ENCODE peak calls at places on chromosomes 2 and 18, in ten cellular contexts. O is upper lobe of left lung; S is omental fat pad; L is bronchial epithelial cell; Z is GM12878; E is CD4-positive, alpha-beta T cell; G is lower lobe of right lung; U is right atrium auricular region; P is cardiac fibroblast; D is nephron progenitor cell. T is an unnamed sample.
A peak's percentile ranks its signal among the peaks of the same experiment; 100 is the strongest.

GRCh38 chr2:73418343-73418742 is 32.7 kb downstream of the ALMS1 start:
- DNase-seq in O (peak; percentile 76), E (no peak), P (peak; percentile 94), G (peak; percentile 72), D (no peak), U (peak; percentile 83), L (peak; percentile 37), Z (no peak), S (no peak), T (peak; percentile 9)

GRCh38 chr18:21853972-21854563 is 113.5 kb downstream of the MIB1 start:
- DNase-seq in S (no peak), L (no peak), G (no peak), O (no peak), D (no peak), P (peak; percentile 39), U (no peak), E (no peak), Z (no peak), T (no peak)

GRCh38 chr18:50853863-50854271 is 25.1 kb upstream of the ME2 start:
- DNase-seq in U (no peak), Z (no peak), S (no peak), D (no peak), L (peak; percentile 98), P (peak; percentile 76), G (peak; percentile 58), O (peak; percentile 56), E (no peak), T (peak; percentile 66)

GRCh38 chr2:115165529-115166109 is 723.2 kb downstream of the DPP10 start:
- DNase-seq in E (no peak), D (peak; percentile 35), Z (no peak), U (no peak), S (no peak), P (peak; percentile 56), L (peak; percentile 38), O (no peak), G (no peak), T (no peak)

GRCh38 chr2:102050854-102051391 is 59.2 kb downstream of the IL1R2 start:
- DNase-seq in E (no peak), S (no peak), Z (no peak), U (peak; percentile 98), L (no peak), O (peak; percentile 73), G (peak; percentile 66), D (no peak), P (peak; percentile 99), T (no peak)

GRCh38 chr2:75466708-75467311 is 93.9 kb downstream of the EVA1A start:
- DNase-seq in S (no peak), G (peak; percentile 43), O (peak; percentile 36), E (no peak), L (peak; percentile 46), U (no peak), D (peak; percentile 46), P (peak; percentile 29), Z (no peak), T (peak; percentile 11)

GRCh38 chr2:121346407-121346806 is 61.4 kb upstream of the TFCP2L1 start:
- DNase-seq in U (no peak), O (no peak), G (no peak), L (peak; percentile 63), E (no peak), S (no peak), Z (no peak), D (no peak), P (no peak), T (no peak)

GRCh38 chr2:39666489-39667141 is 898 bp downstream of the TMEM178A start:
- DNase-seq in Z (no peak), E (no peak), U (no peak), L (no peak), D (peak; percentile 15), O (no peak), G (no peak), S (no peak), P (no peak), T (no peak)

GRCh38 chr2:60053791-60054190 is 499.7 kb downstream of the BCL11A start:
- DNase-seq in D (no peak), S (no peak), L (peak; percentile 68), E (no peak), G (no peak), U (no peak), P (no peak), O (no peak), Z (no peak), T (no peak)

GRCh38 chr2:199968126-199968525 is 12.7 kb downstream of the MAIP1 start:
- DNase-seq in G (no peak), O (no peak), U (no peak), D (no peak), E (no peak), P (no peak), Z (no peak), S (no peak), L (no peak), T (no peak)

GRCh38 chr2:199977984-199978415 is 22.6 kb downstream of the MAIP1 start:
- DNase-seq in L (peak; percentile 91), D (no peak), P (peak; percentile 76), Z (peak; percentile 64), O (no peak), U (no peak), S (no peak), E (no peak), G (no peak), T (no peak)

GRCh38 chr2:199972088-199972626 is 16.8 kb downstream of the MAIP1 start:
- DNase-seq in Z (no peak), O (no peak), U (no peak), G (no peak), P (no peak), D (no peak), S (no peak), L (no peak), E (no peak), T (no peak)

GRCh38 chr2:199975297-199975895 is 20.0 kb downstream of the MAIP1 start:
- DNase-seq in L (peak; percentile 38), O (no peak), U (no peak), G (no peak), D (no peak), S (no peak), E (no peak), P (peak; percentile 39), Z (no peak), T (no peak)

DNA sequence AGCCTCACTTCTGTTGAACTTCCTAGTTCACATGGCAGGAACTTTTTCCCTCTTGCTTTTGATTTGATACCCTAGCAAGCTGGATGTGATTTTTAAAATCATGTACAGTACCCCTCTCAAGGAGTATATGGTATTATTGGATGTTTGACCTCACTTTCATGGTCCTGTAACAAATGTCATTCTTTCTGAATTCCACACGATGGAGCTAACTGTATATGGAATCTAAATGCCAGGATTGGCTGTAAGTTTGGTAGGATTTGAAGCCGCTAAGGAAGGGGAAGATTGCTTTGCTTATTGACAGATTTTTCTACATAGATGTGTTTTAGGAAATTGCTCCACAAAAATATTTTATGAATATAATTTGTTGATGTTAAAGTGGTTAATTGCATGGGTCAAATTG is 18.3 kb downstream of the MAIP1 start:
- DNase-seq in P (peak; percentile 73), S (no peak), G (no peak), E (no peak), L (peak; percentile 51), Z (no peak), O (no peak), D (no peak), U (no peak), T (no peak)
- TF ChIP-seq CTCF in P (peak; percentile 45), S (no peak), G (peak; percentile 49), E (peak; percentile 30), L (peak; percentile 24), Z (peak; percentile 18), O (peak; percentile 30), D (peak; percentile 58), U (no peak), T (peak; percentile 58)

GRCh38 chr2:226796840-226797288 is 2.8 kb downstream of the IRS1 start:
- DNase-seq in E (no peak), G (peak; percentile 51), S (no peak), P (peak; percentile 44), U (no peak), O (peak; percentile 23), Z (no peak), D (peak; percentile 3), L (no peak), T (no peak)
- TF ChIP-seq CTCF in E (no peak), G (peak; percentile 50), S (no peak), P (peak; percentile 74), U (peak; percentile 56), O (no peak), Z (peak; percentile 29), D (no peak), L (peak; percentile 66), T (peak; percentile 57)

GRCh38 chr2:207341816-207342215 is 176.1 kb upstream of the KLF7 start:
- DNase-seq in P (no peak), S (no peak), E (no peak), Z (no peak), L (no peak), U (no peak), G (no peak), D (no peak), O (no peak), T (no peak)
- TF ChIP-seq CTCF in P (no peak), S (no peak), E (no peak), Z (peak; percentile 14), L (no peak), U (no peak), G (no peak), D (no peak), O (no peak), T (no peak)

GRCh38 chr2:141399270-141399669 is 731.5 kb downstream of the LRP1B start:
- DNase-seq in E (no peak), Z (no peak), P (peak; percentile 48), O (no peak), S (no peak), U (no peak), D (peak; percentile 8), L (peak; percentile 3), G (no peak), T (no peak)
- TF ChIP-seq CTCF in E (no peak), Z (peak; percentile 60), P (peak; percentile 24), O (no peak), S (no peak), U (no peak), D (peak; percentile 58), L (peak; percentile 33), G (no peak), T (peak; percentile 27)

DNA sequence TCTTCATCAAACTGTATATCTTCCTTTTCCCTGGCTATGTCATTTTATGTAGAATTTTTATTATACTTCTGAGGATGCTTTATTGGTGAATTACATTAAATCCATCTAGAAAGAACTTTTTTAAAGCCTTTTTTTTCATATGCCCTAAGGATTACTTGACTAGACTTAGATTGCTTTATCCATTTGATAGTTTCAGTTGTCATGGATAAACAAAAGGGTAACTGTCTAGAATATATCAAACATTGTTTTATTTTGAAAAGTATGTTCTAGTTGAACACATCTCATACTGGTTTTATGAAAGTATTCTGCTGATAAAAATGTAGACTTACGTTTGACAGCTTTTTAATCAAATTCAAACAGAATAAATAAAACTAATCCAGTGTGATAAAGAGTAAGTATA is 639.8 kb downstream of the ARHGAP15 start:
- DNase-seq in O (no peak), Z (no peak), D (no peak), P (no peak), G (no peak), E (no peak), U (no peak), S (no peak), L (no peak), T (no peak)
- TF ChIP-seq CTCF in O (no peak), Z (no peak), D (no peak), P (no peak), G (no peak), E (no peak), U (no peak), S (no peak), L (no peak), T (no peak)

DNA sequence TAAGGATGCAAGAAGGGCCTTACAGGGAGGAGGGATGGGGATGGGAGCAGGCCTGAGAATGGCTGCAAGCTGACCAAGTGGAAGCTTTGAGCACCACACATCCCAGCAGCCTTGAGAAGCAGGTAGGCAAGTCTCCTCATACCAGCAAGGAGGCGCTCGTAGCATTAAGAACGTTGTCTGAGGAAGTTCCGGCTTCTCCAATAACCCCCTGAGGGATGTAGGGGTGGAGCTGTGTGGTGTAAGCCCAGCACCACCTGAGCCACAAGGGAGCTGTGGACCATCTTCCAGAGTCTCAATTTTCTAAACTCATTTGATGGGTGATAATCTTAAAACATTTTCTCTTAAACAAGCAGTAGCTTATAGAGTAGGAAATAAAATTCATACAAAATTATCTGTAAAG is 50.6 kb downstream of the ST3GAL5 start:
- DNase-seq in P (peak; percentile 9), G (no peak), E (no peak), Z (no peak), O (no peak), D (no peak), S (no peak), U (no peak), L (no peak), T (no peak)
- TF ChIP-seq CTCF in P (no peak), G (no peak), E (no peak), Z (no peak), O (no peak), D (no peak), S (no peak), U (no peak), L (no peak), T (no peak)